ENCODE peak calls at places on chromosomes 7 and 10, in five cellular contexts. One of them, this sample, is unnamed.

GRCh38 chr10:126212653-126213052 is 175.6 kb downstream of the ADAM12 start:
- DNase-seq in glomerular endothelial cell: no peak
- DNase-seq in posterior cingulate gyrus: no peak
- DNase-seq in stimulated activated CD4-positive, alpha-beta T cell treated with anti-CD3 and anti-CD28 coated beads, Interleukin-1b, Interleukin-23, amount 100 ng/mL, for 4 hours: no peak
- DNase-seq in GM12865: no peak
- DNase-seq in this sample: no peak

GRCh38 chr7:139825666-139826290 is 3.3 kb upstream of the TBXAS1 start:
- DNase-seq in glomerular endothelial cell: no peak
- DNase-seq in posterior cingulate gyrus: peak; percentile 75
- DNase-seq in stimulated activated CD4-positive, alpha-beta T cell treated with anti-CD3 and anti-CD28 coated beads, Interleukin-1b, Interleukin-23, amount 100 ng/mL, for 4 hours: no peak
- DNase-seq in GM12865: no peak
- DNase-seq in this sample: no peak

GRCh38 chr10:121792198-121792597 is 135.6 kb downstream of the ATE1 start:
- DNase-seq in glomerular endothelial cell: peak; percentile 44
- DNase-seq in posterior cingulate gyrus: no peak
- DNase-seq in stimulated activated CD4-positive, alpha-beta T cell treated with anti-CD3 and anti-CD28 coated beads, Interleukin-1b, Interleukin-23, amount 100 ng/mL, for 4 hours: no peak
- DNase-seq in GM12865: no peak
- DNase-seq in this sample: no peak

GRCh38 chr7:111532625-111533024 is 29.7 kb downstream of the IMMP2L start:
- DNase-seq in glomerular endothelial cell: no peak
- DNase-seq in posterior cingulate gyrus: no peak
- DNase-seq in stimulated activated CD4-positive, alpha-beta T cell treated with anti-CD3 and anti-CD28 coated beads, Interleukin-1b, Interleukin-23, amount 100 ng/mL, for 4 hours: no peak
- DNase-seq in GM12865: no peak
- DNase-seq in this sample: no peak

GRCh38 chr10:11823122-11823988 is at the start of gene PROSER2:
- DNase-seq in glomerular endothelial cell: no peak
- DNase-seq in posterior cingulate gyrus: no peak
- DNase-seq in stimulated activated CD4-positive, alpha-beta T cell treated with anti-CD3 and anti-CD28 coated beads, Interleukin-1b, Interleukin-23, amount 100 ng/mL, for 4 hours: no peak
- DNase-seq in GM12865: peak; percentile 66
- DNase-seq in this sample: peak; percentile 73

GRCh38 chr7:3493499-3493898 is 192.4 kb downstream of the SDK1 start:
- DNase-seq in glomerular endothelial cell: peak; percentile 16
- DNase-seq in posterior cingulate gyrus: no peak
- DNase-seq in stimulated activated CD4-positive, alpha-beta T cell treated with anti-CD3 and anti-CD28 coated beads, Interleukin-1b, Interleukin-23, amount 100 ng/mL, for 4 hours: no peak
- DNase-seq in GM12865: no peak
- DNase-seq in this sample: no peak

GRCh38 chr10:102235598-102235920 is 5.8 kb downstream of the PITX3 start:
- DNase-seq in glomerular endothelial cell: no peak
- DNase-seq in posterior cingulate gyrus: no peak
- DNase-seq in stimulated activated CD4-positive, alpha-beta T cell treated with anti-CD3 and anti-CD28 coated beads, Interleukin-1b, Interleukin-23, amount 100 ng/mL, for 4 hours: no peak
- DNase-seq in GM12865: no peak
- DNase-seq in this sample: no peak

GRCh38 chr10:29533696-29534285 is 101.0 kb downstream of the SVIL start:
- DNase-seq in glomerular endothelial cell: no peak
- DNase-seq in posterior cingulate gyrus: no peak
- DNase-seq in stimulated activated CD4-positive, alpha-beta T cell treated with anti-CD3 and anti-CD28 coated beads, Interleukin-1b, Interleukin-23, amount 100 ng/mL, for 4 hours: no peak
- DNase-seq in GM12865: no peak
- DNase-seq in this sample: no peak

GRCh38 chr10:71975891-71976725 is 11.9 kb downstream of the CHST3 start:
- DNase-seq in glomerular endothelial cell: no peak
- DNase-seq in posterior cingulate gyrus: peak; percentile 81
- DNase-seq in stimulated activated CD4-positive, alpha-beta T cell treated with anti-CD3 and anti-CD28 coated beads, Interleukin-1b, Interleukin-23, amount 100 ng/mL, for 4 hours: no peak
- DNase-seq in GM12865: no peak
- DNase-seq in this sample: no peak

GRCh38 chr7:45155941-45156340 is 1.6 kb upstream of the RAMP3 start:
- DNase-seq in glomerular endothelial cell: no peak
- DNase-seq in posterior cingulate gyrus: peak; percentile 46
- DNase-seq in stimulated activated CD4-positive, alpha-beta T cell treated with anti-CD3 and anti-CD28 coated beads, Interleukin-1b, Interleukin-23, amount 100 ng/mL, for 4 hours: no peak
- DNase-seq in GM12865: no peak
- DNase-seq in this sample: no peak

GRCh38 chr7:924541-925231 is 29.8 kb downstream of the ADAP1 start:
- DNase-seq in glomerular endothelial cell: no peak
- DNase-seq in posterior cingulate gyrus: peak; percentile 63
- DNase-seq in stimulated activated CD4-positive, alpha-beta T cell treated with anti-CD3 and anti-CD28 coated beads, Interleukin-1b, Interleukin-23, amount 100 ng/mL, for 4 hours: no peak
- DNase-seq in GM12865: peak; percentile 91
- DNase-seq in this sample: peak; percentile 86

GRCh38 chr10:108904163-108904878 is 1019.0 kb downstream of the XPNPEP1 start:
- DNase-seq in glomerular endothelial cell: no peak
- DNase-seq in posterior cingulate gyrus: no peak
- DNase-seq in stimulated activated CD4-positive, alpha-beta T cell treated with anti-CD3 and anti-CD28 coated beads, Interleukin-1b, Interleukin-23, amount 100 ng/mL, for 4 hours: no peak
- DNase-seq in GM12865: no peak
- DNase-seq in this sample: no peak

GRCh38 chr10:97567891-97568290 is 4.7 kb upstream of the ANKRD2 start:
- DNase-seq in glomerular endothelial cell: no peak
- DNase-seq in posterior cingulate gyrus: no peak
- DNase-seq in stimulated activated CD4-positive, alpha-beta T cell treated with anti-CD3 and anti-CD28 coated beads, Interleukin-1b, Interleukin-23, amount 100 ng/mL, for 4 hours: no peak
- DNase-seq in GM12865: no peak
- DNase-seq in this sample: no peak

GRCh38 chr10:116418394-116418793 is 9.3 kb upstream of the PNLIPRP3 start:
- DNase-seq in glomerular endothelial cell: no peak
- DNase-seq in posterior cingulate gyrus: no peak
- DNase-seq in stimulated activated CD4-positive, alpha-beta T cell treated with anti-CD3 and anti-CD28 coated beads, Interleukin-1b, Interleukin-23, amount 100 ng/mL, for 4 hours: no peak
- DNase-seq in GM12865: no peak
- DNase-seq in this sample: no peak

GRCh38 chr10:124497196-124497990 is 35.8 kb downstream of the LHPP start:
- DNase-seq in glomerular endothelial cell: no peak
- DNase-seq in posterior cingulate gyrus: peak; percentile 74
- DNase-seq in stimulated activated CD4-positive, alpha-beta T cell treated with anti-CD3 and anti-CD28 coated beads, Interleukin-1b, Interleukin-23, amount 100 ng/mL, for 4 hours: no peak
- DNase-seq in GM12865: no peak
- DNase-seq in this sample: no peak

GRCh38 chr10:61779950-61780659 is 117.4 kb downstream of the CABCOCO1 start:
- DNase-seq in glomerular endothelial cell: no peak
- DNase-seq in posterior cingulate gyrus: no peak
- DNase-seq in stimulated activated CD4-positive, alpha-beta T cell treated with anti-CD3 and anti-CD28 coated beads, Interleukin-1b, Interleukin-23, amount 100 ng/mL, for 4 hours: no peak
- DNase-seq in GM12865: no peak
- DNase-seq in this sample: no peak

This sample was measured in GM06990.